ENCODE peak calls at places on chromosomes 12 and 14, in seven cellular contexts. F is CD4-positive, CD25-positive, alpha-beta regulatory T cell; S is SHP77 treated with DMSO at 0.1 percent for 48 hours; Z is activated CD4-positive, alpha-beta T cell treated with anti-CD3 and anti-CD28 coated beads, Interleukin-2, amount 50 U/mL, for 1 hour; P is GM06990; I is NCI-H2029; R is ACHN. M is an unnamed sample.

GRCh38 chr14:31096255-31096654 is 70.1 kb upstream of the STRN3 start:
- DNase-seq in I (no peak), S (no peak), Z (no peak), P (no peak), F (no peak), R (no peak), M (no peak)

GRCh38 chr14:33916663-33917565 is 34.0 kb downstream of the EGLN3 start:
- DNase-seq in Z (no peak), S (no peak), F (no peak), R (no peak), I (no peak), P (no peak), M (no peak)

GRCh38 chr12:121702944-121703343 is 9.6 kb upstream of the TMEM120B start:
- DNase-seq in F (no peak), S (no peak), P (no peak), R (no peak), Z (no peak), I (no peak), M (no peak)

GRCh38 chr12:23944067-23944466 is 5.4 kb downstream of the SOX5 start:
- DNase-seq in R (no peak), S (no peak), Z (no peak), F (no peak), I (no peak), P (no peak), M (no peak)

GRCh38 chr12:11949738-11950403 is 120.9 kb upstream of the BCL2L14 start:
- DNase-seq in Z (no peak), R (no peak), I (peak; percentile 84), S (no peak), F (no peak), P (no peak), M (no peak)

GRCh38 chr14:24943024-24943423 is 106.9 kb downstream of the STXBP6 start:
- DNase-seq in R (no peak), Z (no peak), P (no peak), F (no peak), I (peak; percentile 99), S (no peak), M (no peak)

GRCh38 chr12:130764073-130764472 is 48.0 kb upstream of the RIMBP2 start:
- DNase-seq in P (no peak), I (no peak), S (no peak), Z (no peak), R (peak; percentile 44), F (no peak), M (no peak)

GRCh38 chr14:96260341-96260821 is 4.4 kb downstream of the BDKRB1 start:
- DNase-seq in I (no peak), P (no peak), Z (no peak), S (peak; percentile 52), F (no peak), R (no peak), M (no peak)

GRCh38 chr12:26855337-26856089 is 22.5 kb upstream of the ITPR2 start:
- DNase-seq in P (no peak), I (no peak), Z (no peak), F (no peak), S (no peak), R (no peak), M (no peak)

GRCh38 chr12:1130164-1130563 is 139.1 kb downstream of the ERC1 start:
- DNase-seq in S (no peak), R (no peak), F (no peak), I (no peak), P (no peak), Z (no peak), M (no peak)

GRCh38 chr12:6871052-6871957 is 1.8 kb downstream of the SPSB2 start:
- DNase-seq in S (no peak), Z (no peak), F (no peak), P (no peak), R (peak; percentile 67), I (no peak), M (no peak)

GRCh38 chr12:20220339-20220738 is 148.0 kb upstream of the PDE3A start:
- DNase-seq in I (peak; percentile 4), Z (no peak), P (no peak), R (peak; percentile 64), S (no peak), F (no peak), M (no peak)

GRCh38 chr14:69154779-69155178 is 1.9 kb upstream of the DCAF5 start:
- DNase-seq in I (no peak), Z (no peak), P (no peak), S (no peak), R (peak; percentile 53), F (no peak), M (no peak)

GRCh38 chr12:26158078-26158764 is 33.4 kb upstream of the BHLHE41 start:
- DNase-seq in F (no peak), S (no peak), P (peak; percentile 53), Z (no peak), R (peak; percentile 24), I (no peak), M (no peak)

GRCh38 chr12:90991952-90992465 is 12.8 kb downstream of the EPYC start:
- DNase-seq in F (no peak), S (no peak), R (no peak), P (no peak), Z (no peak), I (no peak), M (no peak)

GRCh38 chr12:5085896-5086295 is 42.2 kb downstream of the KCNA5 start:
- DNase-seq in I (no peak), S (no peak), R (peak; percentile 97), Z (no peak), F (no peak), P (no peak), M (peak; percentile 15)

M was measured in keratinocyte.